ENCODE peak calls at places on chromosomes 2 and 18, in six cellular contexts. X is GM12865, C is tibial nerve, R is mucosa of descending colon, L is right lobe of liver, O is astrocyte of the spinal cord. E is an unnamed sample.

GRCh38 chr2:71792926-71793761 is 339.8 kb downstream of the DYSF start:
- DNase-seq in X (no peak), C (no peak), R (no peak), L (no peak), O (peak), E (peak)

GRCh38 chr2:73892631-73893329 is at the start of gene ACTG2:
- DNase-seq in X (no peak), C (no peak), R (no peak), L (no peak), O (peak), E (no peak)

GRCh38 chr2:137437386-137437785 is 526.9 kb upstream of the HNMT start:
- DNase-seq in X (no peak), C (no peak), R (no peak), L (no peak), O (no peak), E (peak)

GRCh38 chr2:232491139-232491780 is 3.6 kb upstream of the ECEL1 start:
- DNase-seq in X (no peak), C (no peak), R (peak), L (no peak), O (no peak), E (no peak)

GRCh38 chr2:75647771-75648170 is 1.2 kb downstream of the MRPL19 start:
- DNase-seq in X (no peak), C (no peak), R (no peak), L (no peak), O (no peak), E (no peak)

GRCh38 chr2:197196737-197197136 is 113.8 kb downstream of the ANKRD44 start:
- DNase-seq in X (no peak), C (no peak), R (no peak), L (no peak), O (no peak), E (no peak)

GRCh38 chr18:12296087-12296403 is 12.0 kb upstream of the TUBB6 start:
- DNase-seq in X (no peak), C (no peak), R (no peak), L (no peak), O (no peak), E (peak)

GRCh38 chr2:65438137-65438899 is 5.9 kb upstream of the SPRED2 start:
- DNase-seq in X (no peak), C (no peak), R (no peak), L (no peak), O (no peak), E (no peak)

GRCh38 chr2:159462201-159462785 is 154.1 kb downstream of the BAZ2B start:
- DNase-seq in X (no peak), C (no peak), R (no peak), L (no peak), O (no peak), E (no peak)

GRCh38 chr18:55488473-55488872 is 99.5 kb downstream of the TCF4 start:
- DNase-seq in X (no peak), C (no peak), R (no peak), L (no peak), O (no peak), E (no peak)

GRCh38 chr2:41782306-41783158 is 265.3 kb upstream of the PKDCC start:
- DNase-seq in X (peak), C (peak), R (no peak), L (peak), O (peak), E (peak)

GRCh38 chr18:63322908-63323634 is 3.5 kb upstream of the BCL2 start:
- DNase-seq in X (peak), C (peak), R (no peak), L (peak), O (peak), E (peak)

GRCh38 chr18:57776767-57777166 is 26.3 kb downstream of the ATP8B1 start:
- DNase-seq in X (no peak), C (peak), R (no peak), L (no peak), O (no peak), E (peak)

GRCh38 chr18:57776354-57776753 is 26.8 kb downstream of the ATP8B1 start:
- DNase-seq in X (no peak), C (no peak), R (no peak), L (no peak), O (no peak), E (no peak)

GRCh38 chr18:57781128-57781463 is 22.0 kb downstream of the ATP8B1 start:
- DNase-seq in X (no peak), C (no peak), R (no peak), L (no peak), O (no peak), E (no peak)

GRCh38 chr18:57784034-57784815 is 18.9 kb downstream of the ATP8B1 start:
- DNase-seq in X (no peak), C (no peak), R (no peak), L (no peak), O (peak), E (peak)

DNA sequence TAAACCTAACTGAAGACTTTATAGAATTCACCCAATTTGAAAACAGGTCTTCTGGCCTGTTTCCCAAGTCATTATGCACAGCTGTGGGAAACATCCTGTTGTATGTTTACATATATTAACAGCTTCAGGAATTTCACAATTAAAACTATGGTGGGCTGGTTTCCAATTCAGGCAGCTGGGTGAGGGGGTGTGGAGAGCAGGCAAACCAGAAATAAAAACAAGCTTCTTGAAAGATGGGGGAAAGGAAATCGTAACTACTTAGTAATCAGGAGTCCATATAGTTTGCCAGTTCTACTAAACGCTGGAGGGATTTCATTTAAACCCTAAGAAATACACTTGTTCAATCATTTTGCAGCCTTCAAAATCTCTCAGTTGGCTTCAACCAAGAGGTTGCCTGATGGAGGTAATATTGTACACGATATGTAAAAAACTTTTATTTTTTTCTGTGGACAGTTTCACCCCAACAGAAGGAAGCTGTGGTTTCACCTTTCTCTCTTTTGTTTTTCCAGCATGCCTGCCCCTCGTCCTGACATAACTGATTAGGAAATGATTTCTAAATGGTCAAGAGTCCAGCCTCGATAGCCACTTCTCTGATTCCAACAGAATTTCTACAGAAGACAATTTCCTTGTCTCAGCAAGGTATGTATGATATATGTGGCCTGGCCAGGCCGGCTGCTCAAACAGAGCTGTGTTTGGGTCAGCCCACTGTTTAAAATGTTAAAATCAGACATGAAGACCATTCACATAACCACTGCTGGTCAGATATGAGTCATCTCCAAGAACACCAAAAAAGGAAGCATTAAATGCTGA is 22.6 kb downstream of the ATP8B1 start:
- DNase-seq in X (peak), C (no peak), R (no peak), L (no peak), O (peak), E (peak)
- H3K4me3 ChIP-seq in X (no peak), C (no peak), R (no peak), L (no peak), O (no peak), E (no peak)

GRCh38 chr2:39718483-39718882 is 52.8 kb downstream of the TMEM178A start:
- DNase-seq in X (no peak), C (no peak), R (no peak), L (no peak), O (peak), E (no peak)
- TF ChIP-seq CTCF in X (no peak), C (no peak), R (no peak), L (no peak), O (no peak), E (no peak)

DNA sequence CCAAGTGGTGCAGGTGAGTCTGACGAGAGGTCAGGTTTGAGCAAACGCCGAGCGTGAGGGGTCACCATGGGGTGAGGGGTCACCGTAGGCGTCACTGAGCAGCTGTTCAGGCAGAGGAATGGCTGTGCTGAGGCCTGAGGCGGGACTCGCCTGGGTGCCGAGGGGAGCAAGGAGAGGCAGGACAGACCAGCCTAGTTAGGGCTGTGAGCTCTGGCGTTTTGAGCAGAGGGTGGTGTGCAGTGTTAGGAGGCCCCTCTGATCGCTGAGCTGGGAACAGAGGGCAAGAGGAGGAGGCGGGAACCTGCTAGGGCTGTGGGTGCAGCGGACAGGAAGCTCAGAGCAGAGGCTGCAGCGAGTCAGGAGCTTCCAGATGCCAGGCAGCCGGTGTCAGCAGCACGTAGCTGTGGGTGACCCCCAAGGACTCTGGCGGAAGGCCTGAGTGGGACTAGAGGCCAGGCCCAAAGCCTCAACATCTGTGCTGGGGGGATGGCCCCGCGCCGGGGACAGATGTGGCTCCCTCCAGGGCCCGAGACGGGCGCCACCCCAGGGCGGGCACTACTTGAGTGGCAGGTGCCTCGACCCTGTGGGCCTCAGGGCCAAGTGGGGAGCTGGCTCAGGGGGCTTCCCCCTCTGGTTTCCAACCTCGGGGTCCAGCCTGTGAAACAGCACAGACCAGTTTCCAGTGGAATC is 55.7 kb downstream of the KCNG2 start:
- DNase-seq in X (no peak), C (no peak), R (no peak), L (peak), O (no peak), E (no peak)
- H3K4me3 ChIP-seq in X (no peak), C (no peak), R (no peak), L (no peak), O (no peak), E (no peak)

DNA sequence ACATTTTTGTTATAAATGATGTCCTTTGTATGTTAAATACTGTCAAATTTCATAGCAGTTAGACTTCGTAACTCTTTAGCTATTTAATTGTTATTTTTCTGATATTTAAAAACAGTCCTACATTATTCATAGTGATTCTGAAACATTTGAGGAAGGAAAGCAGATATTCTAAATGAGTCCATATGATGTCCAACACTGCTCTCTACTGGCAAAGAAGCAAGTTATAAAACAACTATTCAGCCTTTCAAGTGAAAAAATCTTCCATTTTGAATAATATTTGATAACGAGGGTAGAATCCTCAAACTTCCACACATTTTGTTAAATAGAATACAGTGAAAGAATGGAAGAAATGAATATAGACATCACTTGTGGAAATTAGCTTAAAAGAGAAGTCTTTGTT is 220.8 kb downstream of the GULP1 start:
- DNase-seq in X (peak), C (no peak), R (no peak), L (no peak), O (peak), E (peak)
- TF ChIP-seq CTCF in X (peak), C (peak), R (no peak), L (peak), O (peak), E (peak)

DNA sequence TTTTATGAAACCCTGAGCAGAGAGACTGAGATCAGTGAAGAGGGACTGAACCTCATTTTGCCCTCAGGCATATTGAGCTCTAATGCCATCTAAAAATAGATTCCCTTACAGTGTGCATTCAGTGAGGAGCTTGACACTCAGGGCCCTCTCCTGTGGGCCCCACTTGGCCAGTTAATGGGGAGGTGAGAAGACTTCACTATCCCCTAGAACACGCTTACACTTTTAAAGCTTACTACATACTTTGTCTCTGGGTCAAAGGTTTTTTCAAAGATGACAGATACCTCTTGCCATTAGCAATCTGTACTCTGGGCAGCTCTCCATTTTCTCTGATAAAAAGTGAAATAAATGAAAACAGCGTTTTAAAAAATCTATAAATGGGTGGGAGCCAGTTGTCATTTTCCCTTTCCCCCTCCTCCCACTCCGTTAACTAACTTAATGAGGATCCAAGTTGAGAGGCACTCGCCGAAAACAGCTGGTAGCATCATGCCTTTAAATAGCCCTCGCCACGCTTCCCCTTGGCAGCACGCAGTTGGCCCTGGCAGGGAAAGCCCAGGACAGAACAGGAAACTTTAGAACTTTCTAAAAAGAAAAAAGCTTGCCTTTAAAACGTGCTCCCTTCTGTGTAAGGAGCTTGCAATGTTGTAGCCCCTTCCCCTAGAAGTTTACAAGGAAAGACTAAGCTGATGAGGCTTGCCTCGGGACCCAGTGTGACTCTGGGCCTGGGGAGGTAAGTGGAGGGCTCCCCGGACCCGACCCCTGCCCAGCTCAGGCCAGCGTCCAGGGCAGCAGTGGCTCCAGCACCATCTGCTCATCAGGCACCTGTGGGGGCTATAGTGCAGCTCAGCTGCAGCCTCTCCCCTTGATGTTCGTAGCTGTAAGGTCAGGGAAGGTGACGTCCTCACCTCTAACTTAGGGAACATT is 58.8 kb upstream of the FOSL2 start:
- DNase-seq in X (no peak), C (no peak), R (no peak), L (peak), O (no peak), E (peak)
- H3K4me3 ChIP-seq in X (no peak), C (no peak), R (no peak), L (no peak), O (no peak), E (no peak)

DNA sequence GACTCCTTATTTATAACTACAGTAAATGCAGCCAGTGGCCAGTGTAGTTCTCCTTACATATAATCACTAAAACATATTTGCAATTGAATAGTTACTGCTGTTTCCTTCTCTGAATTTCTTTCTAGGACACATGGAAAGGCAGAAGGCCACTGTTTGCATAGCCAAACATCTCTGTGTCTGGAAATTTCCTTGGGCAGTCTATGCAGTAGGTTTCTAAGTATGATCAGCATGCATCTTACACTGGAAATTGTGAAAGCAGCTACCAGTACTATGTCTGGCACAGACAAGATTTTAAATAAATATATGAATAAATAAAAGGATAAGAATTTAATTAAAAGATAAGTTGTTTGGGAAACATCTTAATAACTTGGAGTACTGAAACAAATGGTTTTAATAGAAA is 57.3 kb upstream of the COL3A1 start:
- DNase-seq in X (no peak), C (no peak), R (no peak), L (no peak), O (no peak), E (peak)
- TF ChIP-seq CTCF in X (no peak), C (no peak), R (no peak), L (no peak), O (no peak), E (no peak)

GRCh38 chr2:28300489-28300888 is 92.2 kb upstream of the FOSL2 start:
- DNase-seq in X (no peak), C (no peak), R (no peak), L (no peak), O (peak), E (peak)
- H3K4me3 ChIP-seq in X (no peak), C (no peak), R (no peak), L (no peak), O (no peak), E (peak)

GRCh38 chr2:236569593-236569973 is at the start of gene ACKR3:
- DNase-seq in X (peak), C (peak), R (peak), L (peak), O (peak), E (peak)

GRCh38 chr2:236568922-236569592 is 568 bp upstream of the ACKR3 start:
- DNase-seq in X (no peak), C (no peak), R (no peak), L (no peak), O (no peak), E (no peak)

GRCh38 chr2:236566596-236566995 is 3.0 kb upstream of the ACKR3 start:
- DNase-seq in X (no peak), C (no peak), R (no peak), L (no peak), O (no peak), E (no peak)

GRCh38 chr2:236570081-236570979 is 705 bp downstream of the ACKR3 start:
- DNase-seq in X (peak), C (no peak), R (no peak), L (no peak), O (peak), E (no peak)

GRCh38 chr2:236568068-236568921 is 1.3 kb upstream of the ACKR3 start:
- DNase-seq in X (peak), C (peak), R (peak), L (peak), O (peak), E (peak)
- TF ChIP-seq CTCF in X (peak), C (peak), R (no peak), L (no peak), O (no peak), E (peak)

GRCh38 chr18:5239447-5239846 is 42.4 kb upstream of the AKAIN1 start:
- DNase-seq in X (no peak), C (no peak), R (no peak), L (no peak), O (no peak), E (no peak)
- H3K4me3 ChIP-seq in X (peak), C (peak), R (no peak), L (peak), O (peak), E (peak)

DNA sequence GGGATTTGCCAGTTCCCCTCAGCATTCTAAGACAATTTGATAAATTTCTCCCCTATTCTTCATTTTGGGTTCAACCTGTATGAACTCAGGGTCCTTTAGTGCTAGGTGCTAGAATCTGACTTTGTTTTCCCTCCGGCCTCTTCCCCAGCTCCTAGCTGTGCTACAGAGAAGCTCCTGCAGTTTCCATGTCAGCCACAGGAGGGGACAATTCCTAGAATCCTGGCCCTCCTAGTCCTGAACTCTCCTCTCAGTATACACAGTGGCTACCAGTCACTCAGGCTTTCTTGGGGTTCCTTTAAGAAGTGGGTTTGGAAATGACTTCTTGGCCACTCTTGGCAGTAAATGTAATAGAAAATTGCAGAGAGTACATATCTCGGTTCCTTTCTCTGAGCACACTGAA is 4.9 kb upstream of the CHST10 start:
- DNase-seq in X (peak), C (no peak), R (no peak), L (no peak), O (peak), E (peak)
- TF ChIP-seq CTCF in X (peak), C (peak), R (no peak), L (peak), O (peak), E (peak)